ENCODE peak calls at places on chromosomes 13 and 19, in five cellular contexts. T, Q, U, Y and M are unnamed samples.

GRCh38 chr19:56120371-56121179 is 520 bp downstream of the ZNF787 start:
- DNase-seq in T (peak), Q (peak), U (peak), Y (peak), M (peak)

GRCh38 chr13:75481176-75482069 is 546 bp downstream of the TBC1D4 start:
- DNase-seq in T (peak), Q (peak), U (peak), Y (peak), M (peak)

GRCh38 chr19:6495947-6496346 is 6.2 kb downstream of the TUBB4A start:
- DNase-seq in T (no peak), Q (no peak), U (no peak), Y (no peak), M (no peak)

GRCh38 chr19:19064811-19065745 is 1.3 kb downstream of the SLC25A42 start:
- DNase-seq in T (peak), Q (no peak), U (peak), Y (no peak), M (peak)

GRCh38 chr13:66809496-66809895 is 420.6 kb downstream of the PCDH9 start:
- DNase-seq in T (no peak), Q (no peak), U (no peak), Y (no peak), M (no peak)

GRCh38 chr19:38831142-38831605 is 420 bp downstream of the ECH1 start:
- DNase-seq in T (peak), Q (peak), U (no peak), Y (peak), M (peak)

GRCh38 chr19:43711751-43712355 is 4.0 kb upstream of the IRGC start:
- DNase-seq in T (peak), Q (no peak), U (no peak), Y (no peak), M (no peak)

GRCh38 chr19:11375143-11375948 is 880 bp downstream of the SWSAP1 start:
- DNase-seq in T (no peak), Q (peak), U (peak), Y (peak), M (peak)

GRCh38 chr13:113150545-113151365 is 7.7 kb upstream of the PROZ start:
- DNase-seq in T (no peak), Q (no peak), U (no peak), Y (no peak), M (no peak)